ENCODE peak calls at places on chromosomes 7 and 10, in ten cellular contexts. G is choroid plexus epithelial cell, R is B cell, T is neural progenitor cell, N is upper lobe of right lung, C is AG10803, L is neural crest cell, B is testis, K is lung, V is left ventricle myocardium inferior. A is an unnamed sample.

GRCh38 chr7:2024227-2024918 is 208.4 kb downstream of the MAD1L1 start:
- DNase-seq in C (no peak), L (no peak), B (no peak), K (no peak), N (peak), G (peak), R (no peak), V (peak), T (no peak), A (no peak)

GRCh38 chr10:131758062-131758941 is 142.5 kb upstream of the PPP2R2D start:
- DNase-seq in R (no peak), T (peak), V (no peak), G (no peak), K (no peak), C (no peak), L (no peak), B (no peak), N (no peak), A (no peak)

GRCh38 chr7:101167645-101168411 is 2.5 kb upstream of the VGF start:
- DNase-seq in L (no peak), R (no peak), N (no peak), C (no peak), G (no peak), T (no peak), K (no peak), B (no peak), V (no peak), A (no peak)

GRCh38 chr10:124650263-124650662 is 93.9 kb downstream of the FAM53B start:
- DNase-seq in K (no peak), B (no peak), R (no peak), T (no peak), G (no peak), N (no peak), V (no peak), C (no peak), L (no peak), A (no peak)

GRCh38 chr7:80312139-80312661 is 177.6 kb downstream of the GNAI1 start:
- DNase-seq in T (no peak), V (no peak), L (no peak), B (no peak), R (no peak), C (peak), N (no peak), K (no peak), G (peak), A (peak)

GRCh38 chr10:101450277-101451080 is 96.5 kb downstream of the BTRC start:
- DNase-seq in V (no peak), C (no peak), N (no peak), G (no peak), T (no peak), R (no peak), K (no peak), L (no peak), B (no peak), A (no peak)

GRCh38 chr7:65250216-65250615 is 123.4 kb upstream of the ZNF92 start:
- DNase-seq in B (no peak), T (no peak), V (no peak), N (no peak), R (no peak), C (no peak), L (no peak), G (no peak), K (no peak), A (no peak)

GRCh38 chr10:45809829-45810228 is 37.5 kb downstream of the AGAP4 start:
- DNase-seq in V (no peak), B (no peak), G (peak), T (peak), N (no peak), L (no peak), R (no peak), K (no peak), C (peak), A (no peak)

GRCh38 chr10:119608316-119609155 is 11.8 kb upstream of the TIAL1 start:
- DNase-seq in G (peak), C (peak), T (peak), N (peak), L (peak), R (peak), V (peak), B (peak), K (peak), A (peak)

GRCh38 chr10:16643502-16643901 is 121.8 kb upstream of the C1QL3 start:
- DNase-seq in T (no peak), L (no peak), N (no peak), R (no peak), V (no peak), G (no peak), K (no peak), C (no peak), B (no peak), A (no peak)

GRCh38 chr7:47405921-47406765 is 175.8 kb downstream of the TNS3 start:
- DNase-seq in C (peak), B (peak), L (no peak), V (peak), N (peak), T (no peak), R (no peak), K (peak), G (peak), A (no peak)

GRCh38 chr10:112375721-112376577 is 2.0 kb downstream of the ACSL5 start:
- DNase-seq in N (peak), K (peak), G (peak), B (peak), V (peak), R (peak), C (peak), T (no peak), L (no peak), A (no peak)

GRCh38 chr7:50342616-50343114 is 38.1 kb downstream of the IKZF1 start:
- DNase-seq in N (no peak), V (no peak), K (no peak), L (no peak), T (peak), R (no peak), G (peak), B (no peak), C (no peak), A (no peak)

GRCh38 chr7:85426487-85426960 is 239.7 kb upstream of the SEMA3D start:
- DNase-seq in K (peak), V (no peak), N (no peak), L (no peak), B (peak), C (peak), G (peak), T (no peak), R (no peak), A (peak)

GRCh38 chr10:30536578-30536977 is 93.0 kb downstream of the LYZL2 start:
- DNase-seq in V (no peak), T (no peak), K (no peak), G (no peak), L (no peak), C (no peak), R (no peak), N (no peak), B (no peak), A (no peak)

GRCh38 chr10:72013202-72013945 is 49.2 kb downstream of the CHST3 start:
- DNase-seq in V (peak), R (no peak), L (no peak), G (no peak), T (no peak), N (no peak), B (no peak), C (no peak), K (no peak), A (no peak)

GRCh38 chr10:66215005-66215404 is 710.8 kb upstream of the LRRTM3 start:
- DNase-seq in R (no peak), V (no peak), C (no peak), N (no peak), K (no peak), G (peak), L (no peak), T (peak), B (peak), A (no peak)

GRCh38 chr7:74479066-74479781 is 25.5 kb downstream of the GTF2IRD1 start:
- DNase-seq in T (no peak), L (no peak), G (peak), B (peak), N (peak), V (peak), C (peak), R (no peak), K (peak), A (no peak)

GRCh38 chr10:80407836-80408197 is 534 bp upstream of the PRXL2A start:
- DNase-seq in V (no peak), K (no peak), R (no peak), N (peak), G (no peak), C (no peak), L (peak), B (no peak), T (peak), A (no peak)

GRCh38 chr7:128259131-128260056 is 18.3 kb downstream of the LEP start:
- DNase-seq in B (no peak), V (no peak), G (no peak), T (no peak), R (no peak), L (no peak), K (peak), N (peak), C (peak), A (peak)

GRCh38 chr10:25393621-25394020 is 218.8 kb downstream of the GPR158 start:
- DNase-seq in T (no peak), L (no peak), V (no peak), K (no peak), B (no peak), C (no peak), N (no peak), R (no peak), G (no peak), A (no peak)

GRCh38 chr7:2638224-2638991 is 6.6 kb downstream of the TTYH3 start:
- DNase-seq in L (no peak), B (peak), V (peak), T (no peak), K (no peak), N (no peak), G (peak), C (peak), R (no peak), A (peak)

GRCh38 chr7:151857412-151857811 is 19.5 kb downstream of the PRKAG2 start:
- DNase-seq in B (no peak), G (no peak), V (peak), T (no peak), C (no peak), K (no peak), N (no peak), L (no peak), R (no peak), A (no peak)

GRCh38 chr10:95183132-95183450 is 10.9 kb upstream of the ACSM6 start:
- DNase-seq in N (no peak), G (peak), R (no peak), K (no peak), L (no peak), V (no peak), C (peak), T (no peak), B (no peak), A (no peak)

GRCh38 chr10:95513008-95513589 is 48.1 kb downstream of the SORBS1 start:
- DNase-seq in B (no peak), K (no peak), R (no peak), G (no peak), L (no peak), T (no peak), C (no peak), N (no peak), V (no peak), A (no peak)

GRCh38 chr7:47833211-47833610 is 115.1 kb downstream of the PKD1L1 start:
- DNase-seq in C (no peak), R (peak), G (no peak), N (no peak), V (no peak), T (no peak), K (no peak), B (no peak), L (no peak), A (no peak)

GRCh38 chr10:60137292-60137992 is 231.1 kb upstream of the CCDC6 start:
- DNase-seq in N (no peak), G (no peak), B (no peak), K (no peak), C (no peak), L (no peak), T (no peak), V (no peak), R (no peak), A (no peak)

GRCh38 chr10:74071151-74071550 is 73.2 kb downstream of the VCL start:
- DNase-seq in B (no peak), T (no peak), L (no peak), N (no peak), V (no peak), G (peak), R (no peak), C (peak), K (no peak), A (peak)

DNA sequence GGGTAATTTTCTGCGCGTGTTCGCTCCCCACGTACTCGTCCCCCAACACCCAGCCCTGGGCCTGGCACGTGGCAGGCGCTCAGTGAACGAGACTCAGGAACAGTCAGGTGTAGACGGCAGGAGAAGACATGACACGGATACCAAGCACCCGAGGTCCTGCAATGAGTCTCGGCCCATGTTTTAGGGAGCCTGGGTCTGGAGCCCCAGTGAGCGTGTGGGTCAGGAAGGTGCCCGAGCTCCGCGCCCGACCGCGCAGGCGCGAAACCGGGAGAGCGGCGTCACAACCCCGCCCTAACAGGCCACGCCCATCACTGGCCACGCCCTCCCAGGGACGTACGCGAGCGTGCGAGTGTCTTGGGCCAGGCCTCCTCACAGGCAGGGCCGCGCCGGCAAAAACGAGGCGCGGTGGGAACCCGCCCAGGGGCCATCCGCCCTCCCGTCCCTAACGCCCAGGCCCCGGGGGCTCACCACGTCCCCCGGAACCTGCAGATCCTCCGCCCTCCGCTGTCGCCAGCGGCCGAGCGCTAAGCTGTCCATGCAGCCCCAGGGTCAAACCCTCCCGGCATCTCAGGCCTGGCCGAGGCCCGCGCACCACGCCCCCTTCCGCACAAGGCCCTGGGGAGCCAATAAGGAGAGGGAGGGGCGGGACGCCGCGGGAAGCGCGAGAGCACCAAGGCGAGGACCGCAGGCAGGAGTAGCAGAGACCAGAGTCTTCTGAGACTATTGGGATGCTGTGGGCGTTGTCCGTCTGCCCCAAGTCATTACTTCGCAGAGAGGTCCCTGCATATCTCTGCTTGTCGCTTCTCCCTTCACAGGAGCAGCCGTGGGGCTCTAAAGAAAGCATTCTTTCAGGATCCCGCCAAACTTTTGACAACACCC is at the start of gene C10orf143:
- DNase-seq in C (peak), K (peak), V (peak), B (peak), L (peak), N (peak), G (peak), T (peak), R (peak), A (peak)
- TF ChIP-seq CTCF in C (no peak), K (no peak), V (no peak), B (peak), L (no peak), N (no peak), G (no peak), T (no peak), R (no peak), A (no peak)

GRCh38 chr7:92833766-92834605 is 2.4 kb downstream of the CDK6 start:
- DNase-seq in B (peak), K (peak), N (peak), L (peak), V (peak), R (peak), C (peak), G (peak), T (peak), A (peak)
- TF ChIP-seq CTCF in B (no peak), K (no peak), N (peak), L (no peak), V (peak), R (no peak), C (peak), G (peak), T (peak), A (no peak)

DNA sequence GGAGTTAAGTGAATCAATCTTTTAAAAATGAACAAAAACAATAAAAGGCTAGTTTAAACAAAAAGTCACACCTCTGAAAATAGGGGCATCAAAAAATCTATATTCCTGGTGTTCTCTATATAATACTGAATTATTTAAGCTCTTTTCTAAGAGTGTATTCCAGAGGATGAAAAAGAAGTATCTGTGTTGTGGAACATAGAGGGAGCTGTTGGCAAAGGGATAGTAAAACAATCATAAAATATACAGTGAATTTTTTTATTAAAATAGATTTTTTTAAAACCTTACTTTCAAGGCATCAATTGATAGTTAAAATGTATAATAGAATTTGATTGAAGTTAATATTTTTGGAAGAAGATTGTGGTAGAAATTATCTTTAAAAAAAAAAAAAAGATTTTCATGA is 1409.1 kb upstream of the CELF2 start:
- DNase-seq in R (no peak), N (no peak), B (no peak), K (no peak), V (no peak), L (no peak), C (peak), G (peak), T (no peak), A (no peak)
- TF ChIP-seq CTCF in R (no peak), N (peak), B (no peak), K (no peak), V (peak), L (peak), C (peak), G (peak), T (peak), A (peak)

DNA sequence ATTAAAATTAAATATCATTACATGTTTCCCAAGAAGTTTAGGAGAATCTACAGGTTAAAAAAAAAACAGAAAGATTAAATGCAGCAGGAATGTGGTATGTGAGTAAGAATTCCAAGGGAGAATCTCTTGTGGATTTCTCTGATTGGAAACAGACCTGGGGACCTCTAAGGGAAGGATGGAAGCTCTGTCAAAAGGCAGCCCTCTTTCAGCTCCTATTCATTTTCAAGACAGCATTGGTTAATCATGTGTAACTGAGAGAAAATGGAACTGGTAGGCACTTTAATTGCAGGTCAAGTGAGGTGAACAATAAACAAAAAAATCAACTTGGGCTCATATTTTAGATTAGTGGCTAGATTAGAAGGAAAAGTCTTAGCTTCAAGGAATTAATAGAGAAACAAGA is 81.4 kb upstream of the MTPN start:
- DNase-seq in V (no peak), N (no peak), T (peak), K (no peak), G (no peak), R (no peak), C (peak), B (no peak), L (no peak), A (no peak)
- TF ChIP-seq CTCF in V (no peak), N (no peak), T (no peak), K (no peak), G (no peak), R (no peak), C (no peak), B (no peak), L (no peak), A (no peak)

DNA sequence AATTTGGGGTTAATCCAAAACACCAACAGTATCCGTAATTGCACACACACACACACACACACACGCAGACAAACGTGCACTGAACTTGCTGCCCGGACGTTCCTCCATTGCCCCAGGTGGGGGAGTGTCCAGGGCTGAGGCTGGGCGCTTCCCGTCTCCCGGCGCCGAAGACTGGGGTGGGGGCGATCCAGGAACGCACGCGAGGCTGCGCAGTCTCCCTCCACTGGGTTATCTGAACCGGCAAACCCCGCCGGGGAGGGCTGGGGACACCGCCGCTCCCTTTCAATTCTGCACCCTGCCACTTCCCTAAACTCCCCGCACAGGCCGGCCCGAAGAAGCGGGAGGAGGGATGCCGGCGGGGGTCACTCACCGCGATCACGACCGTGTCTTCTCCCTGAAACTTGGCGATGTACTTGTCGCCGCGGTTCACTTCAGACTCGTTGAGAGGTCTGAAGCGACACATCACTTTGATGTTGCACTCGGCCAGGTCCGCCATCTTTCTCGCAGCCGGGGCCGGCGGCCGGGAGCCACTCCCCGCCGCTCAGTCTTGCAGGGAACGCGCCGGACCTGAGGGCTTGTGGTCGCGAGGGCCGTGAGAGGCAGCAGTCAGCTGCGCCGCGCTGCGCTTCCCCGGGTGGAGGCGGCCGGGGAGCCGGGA is 618 bp downstream of the KIF5B start:
- DNase-seq in G (peak), T (peak), V (peak), K (peak), R (peak), L (peak), N (peak), C (peak), B (peak), A (peak)
- TF ChIP-seq CTCF in G (peak), T (no peak), V (peak), K (no peak), R (no peak), L (no peak), N (no peak), C (peak), B (no peak), A (peak)